ENCODE peak calls at places on chromosomes 4 and X, in seven cellular contexts. X is ovary, G is fibroblast of lung, U is OCI-LY7, P is H9, V is pancreas, Q is uterus. W is an unnamed sample. For H3K4me1, the result is how much of the 10 kb centered on the place peaks cover.

GRCh38 chrX:13827693-13828092 is 10.8 kb upstream of the GPM6B start:
- DNase-seq in V (peak), G (no peak), U (no peak), P (no peak), X (no peak), Q (no peak), W (no peak)

GRCh38 chr4:73603307-73603710 is 16.9 kb downstream of the RASSF6 start:
- DNase-seq in X (no peak), Q (no peak), P (no peak), V (peak), G (peak), U (no peak), W (no peak)

GRCh38 chr4:90127706-90128345 is 632 bp downstream of the CCSER1 start:
- DNase-seq in Q (peak), U (no peak), G (no peak), V (peak), X (peak), P (no peak), W (no peak)

GRCh38 chr4:100838286-100838685 is 320.5 kb upstream of the EMCN start:
- DNase-seq in X (no peak), Q (no peak), U (no peak), P (no peak), G (no peak), V (no peak), W (no peak)

GRCh38 chrX:9670136-9670905 is 95.3 kb downstream of the GPR143 start:
- DNase-seq in V (no peak), Q (no peak), P (no peak), X (no peak), U (no peak), G (peak), W (no peak)

GRCh38 chr4:3686746-3687145 is 79.4 kb upstream of the ADRA2C start:
- DNase-seq in Q (no peak), G (no peak), U (no peak), V (no peak), P (peak), X (no peak), W (no peak)

GRCh38 chr4:38069271-38069760 is 109.1 kb downstream of the PTTG2 start:
- DNase-seq in V (peak), X (peak), P (peak), Q (peak), U (peak), G (peak), W (no peak)

GRCh38 chrX:110409925-110410324 is 51.3 kb downstream of the RTL9 start:
- DNase-seq in P (no peak), G (peak), U (no peak), V (no peak), X (no peak), Q (no peak), W (no peak)

GRCh38 chr4:36281384-36282106 is at the start of gene DTHD1:
- DNase-seq in Q (no peak), G (no peak), U (no peak), P (no peak), X (no peak), V (no peak), W (peak)

GRCh38 chrX:68698955-68699354 is 51.5 kb downstream of the STARD8 start:
- DNase-seq in G (no peak), P (no peak), V (peak), X (no peak), U (no peak), Q (no peak), W (no peak)

GRCh38 chr4:152573861-152574260 is 38.0 kb upstream of the FBXW7 start:
- DNase-seq in Q (no peak), P (no peak), G (no peak), V (no peak), X (no peak), U (no peak), W (no peak)

GRCh38 chrX:48938721-48939416 is 18.5 kb downstream of the OTUD5 start:
- DNase-seq in G (no peak), Q (no peak), V (no peak), U (peak), P (no peak), X (no peak), W (no peak)

GRCh38 chrX:17174671-17175070 is 200.3 kb upstream of the NHS start:
- DNase-seq in Q (no peak), P (no peak), G (peak), U (no peak), V (no peak), X (no peak), W (peak)

GRCh38 chr4:1720163-1720983 is 750 bp downstream of the TMEM129 start:
- DNase-seq in V (peak), G (peak), X (peak), Q (no peak), U (peak), P (peak), W (peak)

GRCh38 chr4:2797545-2798305 is 4.8 kb downstream of the SH3BP2 start:
- DNase-seq in P (no peak), U (no peak), X (no peak), V (peak), Q (no peak), G (no peak), W (peak)

GRCh38 chr4:52096048-52096447 is 44.9 kb downstream of the SPATA18 start:
- DNase-seq in X (no peak), G (no peak), U (no peak), V (no peak), P (no peak), Q (no peak), W (no peak)

GRCh38 chr4:24476209-24476781 is 108.1 kb downstream of the DHX15 start:
- DNase-seq in V (no peak), P (no peak), X (no peak), Q (no peak), G (peak), U (peak), W (no peak)

GRCh38 chr4:119525771-119526712 is 102.6 kb downstream of the PDE5A start:
- DNase-seq in P (no peak), V (no peak), G (peak), X (no peak), Q (no peak), U (no peak), W (no peak)
- H3K4me1 ChIP-seq in P (under half), V (under half), G (under half), X (under half), Q (under half), U (under half), W (under half)

GRCh38 chr4:6324461-6324998 is 54.9 kb downstream of the WFS1 start:
- DNase-seq in X (no peak), U (no peak), P (no peak), Q (no peak), V (no peak), G (no peak), W (no peak)

GRCh38 chr4:6327220-6327917 is 57.7 kb downstream of the WFS1 start:
- DNase-seq in U (peak), G (peak), Q (peak), V (peak), X (peak), P (peak), W (peak)

GRCh38 chr4:6326312-6327060 is 56.8 kb downstream of the WFS1 start:
- DNase-seq in G (no peak), P (no peak), V (no peak), Q (no peak), U (no peak), X (no peak), W (no peak)

GRCh38 chr4:6324999-6325790 is 55.5 kb downstream of the WFS1 start:
- DNase-seq in X (no peak), G (no peak), V (no peak), U (no peak), P (no peak), Q (no peak), W (peak)

DNA sequence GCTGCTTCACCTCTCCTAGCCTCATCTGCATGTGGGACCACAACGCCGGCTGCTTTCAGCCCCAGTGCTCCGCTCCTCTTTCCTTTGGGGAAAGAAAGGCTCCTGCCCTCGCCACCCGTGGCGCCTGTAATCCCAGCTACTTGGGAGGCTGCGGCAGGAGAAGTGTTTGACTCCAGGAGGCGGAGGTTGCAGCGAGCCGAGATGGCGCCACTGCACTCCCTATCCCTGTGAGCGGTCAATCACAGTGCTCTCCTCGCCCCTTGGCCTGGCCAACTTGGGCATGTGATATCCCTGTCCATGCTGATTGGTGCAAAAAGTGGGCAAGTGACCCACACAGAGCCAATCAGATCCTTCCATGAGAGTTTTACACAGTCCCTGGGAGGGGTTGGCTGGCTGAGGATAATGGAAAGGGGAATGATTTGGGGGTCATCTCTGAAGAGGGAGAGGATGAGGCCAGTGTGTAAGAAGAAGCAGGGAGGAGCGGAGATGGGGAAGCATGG is 56.2 kb downstream of the WFS1 start:
- DNase-seq in P (no peak), Q (no peak), G (no peak), X (no peak), V (no peak), U (no peak), W (no peak)
- TF ChIP-seq CTCF in P (no peak), Q (no peak), G (no peak), X (no peak), V (no peak), U (no peak), W (no peak)

DNA sequence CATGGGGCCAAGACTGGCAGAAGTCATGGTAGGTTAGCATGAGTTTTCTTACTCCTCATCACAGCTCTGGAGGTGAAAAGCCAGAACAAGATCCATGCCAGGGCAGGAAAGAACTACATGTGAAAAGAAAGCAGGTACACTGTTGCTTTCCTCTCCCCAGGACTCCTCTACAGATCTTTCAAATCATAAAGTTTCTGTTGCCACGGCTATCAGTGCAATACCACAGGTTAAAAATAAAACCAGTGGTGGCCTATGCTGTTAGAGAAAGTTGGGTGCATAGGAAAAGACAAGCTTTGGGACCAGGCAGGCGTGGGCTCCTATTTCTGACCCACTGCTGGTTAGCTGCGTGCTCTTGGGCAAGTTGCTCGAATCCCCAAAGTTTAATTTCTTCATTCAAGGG is 81.4 kb downstream of the SH3RF1 start:
- DNase-seq in Q (no peak), X (no peak), U (no peak), G (no peak), V (no peak), P (no peak), W (no peak)
- H3K27ac ChIP-seq in Q (no peak), X (no peak), U (no peak), G (no peak), V (no peak), P (no peak), W (peak)

GRCh38 chr4:143407475-143407874 is 70.8 kb downstream of the GAB1 start:
- DNase-seq in U (peak), V (no peak), G (peak), P (no peak), Q (no peak), X (no peak), W (no peak)
- H3K4me1 ChIP-seq in U (half or more), V (under half), G (under half), P (under half), Q (under half), X (under half), W (under half)

DNA sequence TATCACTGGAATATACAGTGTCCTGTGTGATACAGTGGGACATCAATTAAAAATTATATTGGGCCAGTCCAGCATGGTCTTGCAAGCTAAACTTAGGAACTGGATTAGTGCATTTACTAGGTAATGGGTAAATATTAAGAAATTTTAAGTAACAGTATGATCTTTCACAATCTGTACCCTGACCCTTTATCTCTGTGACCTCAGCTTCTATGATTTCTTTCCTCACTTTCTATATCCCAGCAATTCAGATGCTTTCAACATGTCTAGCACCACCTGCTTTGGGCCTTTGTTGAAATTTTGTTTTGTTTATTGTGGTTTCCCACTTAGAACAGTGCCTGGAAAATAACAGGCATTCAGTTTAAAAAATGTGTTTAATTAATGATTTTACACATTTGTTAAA is 2295.4 kb downstream of the ARAP2 start:
- DNase-seq in U (no peak), X (no peak), G (no peak), V (no peak), Q (no peak), P (no peak), W (no peak)
- TF ChIP-seq CTCF in U (no peak), X (no peak), G (no peak), V (no peak), Q (no peak), P (no peak), W (no peak)

GRCh38 chr4:7649741-7650531 is 215.2 kb upstream of the PSAPL1 start:
- DNase-seq in U (peak), V (no peak), X (no peak), G (peak), Q (no peak), P (no peak), W (no peak)
- H3K27ac ChIP-seq in U (peak), V (no peak), X (no peak), G (peak), Q (no peak), P (no peak), W (no peak)

GRCh38 chr4:87010192-87010591 is 75.4 kb downstream of the AFF1 start:
- DNase-seq in X (no peak), U (no peak), Q (no peak), G (no peak), P (no peak), V (no peak), W (no peak)
- H3K4me1 ChIP-seq in X (under half), U (half or more), Q (under half), G (under half), P (under half), V (half or more), W (half or more)

GRCh38 chrX:19198448-19198847 is 76.2 kb upstream of the ADGRG2 start:
- DNase-seq in U (no peak), P (no peak), V (no peak), Q (no peak), G (no peak), X (no peak), W (no peak)
- TF ChIP-seq CTCF in U (no peak), P (no peak), V (no peak), Q (no peak), G (no peak), X (no peak), W (no peak)

W was measured in thyroid gland.